ENCODE peak calls at places on chromosome 12, in four cellular contexts. One of them, this sample, is unnamed.

GRCh38 chr12:10186299-10186698 is 7.5 kb downstream of the TMEM52B start:
- DNase-seq in K562: no peak
- DNase-seq in H1: no peak
- DNase-seq in HepG2: no peak
- DNase-seq in this sample: no peak

GRCh38 chr12:93089805-93090569 is 160.9 kb upstream of the EEA1 start:
- DNase-seq in K562: peak
- DNase-seq in HepG2: no peak
- DNase-seq in H1: no peak
- DNase-seq in this sample: peak

GRCh38 chr12:30978639-30979038 is 52.1 kb downstream of the TSPAN11 start:
- DNase-seq in K562: no peak
- DNase-seq in H1: no peak
- DNase-seq in HepG2: no peak
- DNase-seq in this sample: no peak

GRCh38 chr12:51421266-51421884 is 3.3 kb upstream of the SLC4A8 start:
- DNase-seq in K562: peak
- DNase-seq in H1: peak
- DNase-seq in HepG2: peak
- DNase-seq in this sample: peak

GRCh38 chr12:124910561-124911478 is 3.6 kb downstream of the UBC start:
- DNase-seq in H1: no peak
- DNase-seq in HepG2: no peak
- DNase-seq in K562: no peak
- DNase-seq in this sample: no peak

GRCh38 chr12:47071241-47071852 is 8.1 kb upstream of the PCED1B start:
- DNase-seq in H1: no peak
- DNase-seq in HepG2: peak
- DNase-seq in K562: peak
- DNase-seq in this sample: no peak

GRCh38 chr12:103833891-103834290 is 7.1 kb downstream of the NT5DC3 start:
- DNase-seq in H1: no peak
- DNase-seq in HepG2: no peak
- DNase-seq in K562: no peak
- DNase-seq in this sample: no peak

GRCh38 chr12:54033106-54033979 is 493 bp downstream of the HOXC5 start:
- DNase-seq in HepG2: peak
- DNase-seq in K562: no peak
- DNase-seq in H1: no peak
- DNase-seq in this sample: no peak

GRCh38 chr12:6768385-6769002 is 2.3 kb downstream of the PTMS start:
- DNase-seq in HepG2: no peak
- DNase-seq in K562: no peak
- DNase-seq in H1: no peak
- DNase-seq in this sample: no peak

GRCh38 chr12:3379079-3379478 is 111.9 kb upstream of the PRMT8 start:
- DNase-seq in K562: no peak
- DNase-seq in H1: peak
- DNase-seq in HepG2: no peak
- DNase-seq in this sample: no peak

GRCh38 chr12:11059784-11060183 is 2.3 kb downstream of the TAS2R46 start:
- DNase-seq in K562: no peak
- DNase-seq in HepG2: no peak
- DNase-seq in H1: no peak
- DNase-seq in this sample: no peak

GRCh38 chr12:51023625-51024395 is 2.4 kb downstream of the SLC11A2 start:
- DNase-seq in H1: no peak
- DNase-seq in HepG2: peak
- DNase-seq in K562: no peak
- DNase-seq in this sample: no peak

GRCh38 chr12:6831450-6831995 is 3.3 kb downstream of the P3H3 start:
- DNase-seq in K562: no peak
- DNase-seq in HepG2: no peak
- DNase-seq in H1: no peak
- DNase-seq in this sample: no peak

GRCh38 chr12:114944736-114945135 is 260.8 kb upstream of the TBX3 start:
- DNase-seq in K562: no peak
- DNase-seq in HepG2: peak
- DNase-seq in H1: no peak
- DNase-seq in this sample: no peak

GRCh38 chr12:42320796-42321195 is 5.1 kb downstream of the ZCRB1 start:
- DNase-seq in H1: no peak
- DNase-seq in HepG2: no peak
- DNase-seq in K562: no peak
- DNase-seq in this sample: no peak

GRCh38 chr12:70692681-70693288 is 55.6 kb upstream of the PTPRB start:
- DNase-seq in H1: no peak
- DNase-seq in HepG2: no peak
- DNase-seq in K562: peak
- DNase-seq in this sample: peak

GRCh38 chr12:102454330-102454729 is 26.0 kb downstream of the IGF1 start:
- DNase-seq in K562: no peak
- DNase-seq in H1: no peak
- DNase-seq in HepG2: no peak
- DNase-seq in this sample: no peak

GRCh38 chr12:113852695-113853490 is 113.2 kb downstream of the RBM19 start:
- DNase-seq in K562: no peak
- DNase-seq in H1: no peak
- DNase-seq in HepG2: no peak
- DNase-seq in this sample: no peak

GRCh38 chr12:109949089-109949488 is 47.1 kb downstream of the GIT2 start:
- DNase-seq in HepG2: peak
- DNase-seq in K562: no peak
- DNase-seq in H1: no peak
- DNase-seq in this sample: no peak

GRCh38 chr12:6606331-6607131 is 648 bp downstream of the CHD4 start:
- DNase-seq in H1: no peak
- DNase-seq in HepG2: peak
- DNase-seq in K562: peak
- DNase-seq in this sample: no peak

GRCh38 chr12:114812858-114813761 is 129.1 kb upstream of the TBX3 start:
- DNase-seq in HepG2: peak
- DNase-seq in K562: no peak
- DNase-seq in H1: no peak
- DNase-seq in this sample: no peak

GRCh38 chr12:107594995-107595394 is 90.6 kb upstream of the PWP1 start:
- DNase-seq in K562: no peak
- DNase-seq in H1: no peak
- DNase-seq in HepG2: no peak
- DNase-seq in this sample: no peak

GRCh38 chr12:57280234-57281062 is 29.5 kb upstream of the STAC3 start:
- DNase-seq in K562: peak
- DNase-seq in H1: no peak
- DNase-seq in HepG2: peak
- DNase-seq in this sample: peak

GRCh38 chr12:108738165-108738564 is 6.8 kb upstream of the CORO1C start:
- DNase-seq in K562: no peak
- DNase-seq in HepG2: no peak
- DNase-seq in H1: no peak
- DNase-seq in this sample: no peak

GRCh38 chr12:11675952-11676505 is 26.6 kb downstream of the ETV6 start:
- DNase-seq in H1: no peak
- DNase-seq in K562: no peak
- DNase-seq in HepG2: no peak
- DNase-seq in this sample: no peak

GRCh38 chr12:77685112-77685511 is 145.6 kb upstream of the NAV3 start:
- DNase-seq in HepG2: peak
- DNase-seq in K562: no peak
- DNase-seq in H1: peak
- DNase-seq in this sample: peak

GRCh38 chr12:7645395-7646177 is 20.1 kb downstream of the APOBEC1 start:
- DNase-seq in H1: no peak
- DNase-seq in K562: peak
- DNase-seq in HepG2: peak
- DNase-seq in this sample: peak

GRCh38 chr12:70645494-70646317 is 8.5 kb upstream of the PTPRB start:
- DNase-seq in K562: peak
- DNase-seq in H1: no peak
- DNase-seq in HepG2: peak
- DNase-seq in this sample: peak

GRCh38 chr12:101570022-101570421 is 24.7 kb upstream of the MYBPC1 start:
- DNase-seq in HepG2: peak
- DNase-seq in K562: no peak
- DNase-seq in H1: no peak
- DNase-seq in this sample: no peak

GRCh38 chr12:56102683-56103065 is 1.7 kb upstream of the PA2G4 start:
- DNase-seq in K562: no peak
- DNase-seq in H1: no peak
- DNase-seq in HepG2: no peak
- DNase-seq in this sample: no peak

DNA sequence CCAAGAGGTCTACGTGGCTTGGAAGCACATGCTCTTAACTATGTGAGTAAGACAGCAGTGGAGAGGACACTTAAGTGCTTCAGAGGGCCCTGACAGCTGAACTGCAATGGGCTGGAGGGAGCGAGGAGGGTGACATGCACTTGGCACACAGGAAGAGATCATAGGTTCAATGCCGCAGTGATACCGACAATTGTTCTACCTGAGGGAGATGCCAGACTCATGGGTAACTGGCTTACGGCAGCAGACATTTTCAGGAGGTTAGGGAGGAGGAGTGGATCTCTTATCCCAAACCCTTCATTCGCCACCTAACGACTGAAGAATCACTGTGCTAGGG is 68.4 kb downstream of the NTF3 start:
- DNase-seq in HepG2: no peak
- DNase-seq in K562: no peak
- DNase-seq in H1: no peak
- DNase-seq in this sample: no peak
- TF ChIP-seq FOSL1 in HepG2: no peak
- TF ChIP-seq FOSL1 in K562: no peak
- TF ChIP-seq FOSL1 in H1: no peak
- TF ChIP-seq FOSL1 in this sample: no peak

GRCh38 chr12:25248137-25248536 is 2.6 kb downstream of the KRAS start:
- DNase-seq in H1: no peak
- DNase-seq in K562: no peak
- DNase-seq in HepG2: no peak
- DNase-seq in this sample: no peak

GRCh38 chr12:25251749-25252148 is 1.0 kb upstream of the KRAS start:
- DNase-seq in HepG2: no peak
- DNase-seq in H1: no peak
- DNase-seq in K562: no peak
- DNase-seq in this sample: no peak

GRCh38 chr12:25248732-25249131 is 2.0 kb downstream of the KRAS start:
- DNase-seq in H1: no peak
- DNase-seq in HepG2: no peak
- DNase-seq in K562: no peak
- DNase-seq in this sample: no peak

GRCh38 chr12:25250744-25251730 is at the start of gene KRAS:
- DNase-seq in H1: peak
- DNase-seq in K562: peak
- DNase-seq in HepG2: peak
- DNase-seq in this sample: peak

GRCh38 chr12:25249951-25250738 is 584 bp downstream of the KRAS start:
- DNase-seq in H1: peak
- DNase-seq in HepG2: no peak
- DNase-seq in K562: peak
- DNase-seq in this sample: no peak
- TF ChIP-seq FOSL1 in H1: no peak
- TF ChIP-seq FOSL1 in HepG2: no peak
- TF ChIP-seq FOSL1 in K562: no peak
- TF ChIP-seq FOSL1 in this sample: no peak

GRCh38 chr12:88388566-88389269 is 191.6 kb downstream of the KITLG start:
- DNase-seq in K562: no peak
- DNase-seq in H1: no peak
- DNase-seq in HepG2: no peak
- DNase-seq in this sample: no peak
- TF ChIP-seq FOSL1 in K562: no peak
- TF ChIP-seq FOSL1 in H1: no peak
- TF ChIP-seq FOSL1 in HepG2: no peak
- TF ChIP-seq FOSL1 in this sample: no peak

DNA sequence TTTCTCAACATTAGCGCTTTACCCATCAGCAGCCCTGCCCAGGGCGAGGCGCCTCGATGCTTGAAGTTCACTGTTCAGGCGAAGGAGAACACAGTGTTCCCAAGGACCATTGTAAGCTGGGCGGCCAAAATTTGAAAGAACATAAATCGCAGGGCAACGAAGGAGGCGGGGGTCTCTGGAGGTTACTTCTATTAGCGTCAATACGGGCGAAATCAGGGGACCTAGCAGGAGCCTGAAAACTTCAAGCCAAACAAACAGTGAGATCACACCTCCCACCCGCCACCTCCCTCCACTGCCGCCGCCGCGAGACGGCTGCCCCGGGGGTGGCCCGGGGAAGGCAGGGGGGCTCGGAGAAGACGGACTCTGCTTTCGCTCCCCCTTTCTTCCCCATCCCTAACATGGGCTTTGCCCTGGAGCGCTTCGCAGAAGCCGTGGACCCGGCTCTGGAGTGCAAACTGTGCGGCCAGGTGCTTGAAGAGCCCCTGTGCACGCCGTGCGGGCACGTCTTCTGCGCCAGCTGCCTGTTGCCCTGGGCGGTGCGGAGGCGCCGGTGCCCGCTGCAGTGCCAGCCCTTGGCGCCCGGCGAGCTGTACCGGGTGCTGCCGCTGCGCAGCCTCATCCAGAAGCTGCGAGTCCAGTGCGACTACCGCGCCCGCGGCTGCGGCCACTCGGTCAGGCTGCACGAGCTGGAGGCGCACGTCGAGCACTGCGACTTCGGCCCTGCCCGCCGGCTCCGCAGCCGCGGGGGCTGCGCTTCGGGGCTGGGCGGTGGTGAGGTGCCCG is at the start of gene PDZRN4:
- DNase-seq in HepG2: no peak
- DNase-seq in H1: peak
- DNase-seq in K562: no peak
- DNase-seq in this sample: no peak
- TF ChIP-seq FOSL1 in HepG2: no peak
- TF ChIP-seq FOSL1 in H1: no peak
- TF ChIP-seq FOSL1 in K562: no peak
- TF ChIP-seq FOSL1 in this sample: no peak

GRCh38 chr12:127813147-127813546 is 453.8 kb upstream of the TMEM132C start:
- DNase-seq in K562: no peak
- DNase-seq in H1: no peak
- DNase-seq in HepG2: no peak
- DNase-seq in this sample: no peak

GRCh38 chr12:127809236-127809635 is 457.7 kb upstream of the TMEM132C start:
- DNase-seq in HepG2: no peak
- DNase-seq in K562: no peak
- DNase-seq in H1: no peak
- DNase-seq in this sample: no peak

GRCh38 chr12:127811988-127812387 is 455.0 kb upstream of the TMEM132C start:
- DNase-seq in H1: no peak
- DNase-seq in HepG2: no peak
- DNase-seq in K562: no peak
- DNase-seq in this sample: no peak

GRCh38 chr12:127810026-127810425 is 456.9 kb upstream of the TMEM132C start:
- DNase-seq in K562: no peak
- DNase-seq in HepG2: no peak
- DNase-seq in H1: no peak
- DNase-seq in this sample: no peak
- TF ChIP-seq FOSL1 in K562: no peak
- TF ChIP-seq FOSL1 in HepG2: no peak
- TF ChIP-seq FOSL1 in H1: no peak
- TF ChIP-seq FOSL1 in this sample: no peak